ENCODE peak calls at places on chromosomes 5 and 9, in ten cellular contexts. One of them, this sample, is unnamed.
A peak's percentile ranks its signal among the peaks of the same experiment; 100 is the strongest.

GRCh38 chr5:25515525-25515924 is 870.7 kb upstream of the CDH10 start:
- DNase-seq in transverse colon: no peak
- DNase-seq in uterus: no peak
- DNase-seq in sigmoid colon: no peak
- DNase-seq in IMR-90: no peak
- DNase-seq in esophagus squamous epithelium: no peak
- DNase-seq in A549: no peak
- DNase-seq in adrenal gland: no peak
- DNase-seq in H54: no peak
- DNase-seq in heart left ventricle: no peak
- DNase-seq in this sample: no peak

GRCh38 chr5:2306711-2307110 is 424.0 kb upstream of the IRX4 start:
- DNase-seq in transverse colon: no peak
- DNase-seq in uterus: no peak
- DNase-seq in sigmoid colon: no peak
- DNase-seq in IMR-90: no peak
- DNase-seq in esophagus squamous epithelium: no peak
- DNase-seq in A549: no peak
- DNase-seq in adrenal gland: no peak
- DNase-seq in H54: no peak
- DNase-seq in heart left ventricle: no peak
- DNase-seq in this sample: no peak

GRCh38 chr5:27474054-27474323 is 435.6 kb upstream of the CDH9 start:
- DNase-seq in transverse colon: no peak
- DNase-seq in uterus: no peak
- DNase-seq in sigmoid colon: no peak
- DNase-seq in IMR-90: no peak
- DNase-seq in esophagus squamous epithelium: no peak
- DNase-seq in A549: no peak
- DNase-seq in adrenal gland: no peak
- DNase-seq in H54: no peak
- DNase-seq in heart left ventricle: no peak
- DNase-seq in this sample: no peak

GRCh38 chr9:95752129-95752731 is 123.3 kb upstream of the ERCC6L2 start:
- DNase-seq in transverse colon: no peak
- DNase-seq in uterus: no peak
- DNase-seq in sigmoid colon: no peak
- DNase-seq in IMR-90: no peak
- DNase-seq in esophagus squamous epithelium: no peak
- DNase-seq in A549: no peak
- DNase-seq in adrenal gland: no peak
- DNase-seq in H54: no peak
- DNase-seq in heart left ventricle: no peak
- DNase-seq in this sample: no peak

GRCh38 chr5:89560724-89561123 is 677.7 kb upstream of the MEF2C start:
- DNase-seq in transverse colon: no peak
- DNase-seq in uterus: no peak
- DNase-seq in sigmoid colon: no peak
- DNase-seq in IMR-90: no peak
- DNase-seq in esophagus squamous epithelium: no peak
- DNase-seq in A549: no peak
- DNase-seq in adrenal gland: no peak
- DNase-seq in H54: no peak
- DNase-seq in heart left ventricle: no peak
- DNase-seq in this sample: no peak

GRCh38 chr5:77301447-77301878 is 91.0 kb downstream of the PDE8B start:
- DNase-seq in transverse colon: no peak
- DNase-seq in uterus: no peak
- DNase-seq in sigmoid colon: no peak
- DNase-seq in IMR-90: peak; percentile 85
- DNase-seq in esophagus squamous epithelium: no peak
- DNase-seq in A549: no peak
- DNase-seq in adrenal gland: no peak
- DNase-seq in H54: no peak
- DNase-seq in heart left ventricle: no peak
- DNase-seq in this sample: no peak

GRCh38 chr5:34035732-34036131 is 7.3 kb downstream of the C1QTNF3 start:
- DNase-seq in transverse colon: no peak
- DNase-seq in uterus: no peak
- DNase-seq in sigmoid colon: no peak
- DNase-seq in IMR-90: no peak
- DNase-seq in esophagus squamous epithelium: no peak
- DNase-seq in A549: no peak
- DNase-seq in adrenal gland: no peak
- DNase-seq in H54: no peak
- DNase-seq in heart left ventricle: no peak
- DNase-seq in this sample: no peak

GRCh38 chr9:14433841-14434511 is 120.0 kb upstream of the NFIB start:
- DNase-seq in transverse colon: no peak
- DNase-seq in uterus: peak; percentile 22
- DNase-seq in sigmoid colon: no peak
- DNase-seq in IMR-90: peak; percentile 69
- DNase-seq in esophagus squamous epithelium: no peak
- DNase-seq in A549: peak; percentile 15
- DNase-seq in adrenal gland: peak; percentile 31
- DNase-seq in H54: no peak
- DNase-seq in heart left ventricle: no peak
- DNase-seq in this sample: peak; percentile 18

GRCh38 chr9:108882052-108882888 is 20.2 kb downstream of the ACTL7A start:
- DNase-seq in transverse colon: no peak
- DNase-seq in uterus: no peak
- DNase-seq in sigmoid colon: no peak
- DNase-seq in IMR-90: no peak
- DNase-seq in esophagus squamous epithelium: no peak
- DNase-seq in A549: no peak
- DNase-seq in adrenal gland: no peak
- DNase-seq in H54: no peak
- DNase-seq in heart left ventricle: no peak
- DNase-seq in this sample: no peak

GRCh38 chr9:122180633-122181032 is 20.9 kb downstream of the MORN5 start:
- DNase-seq in transverse colon: no peak
- DNase-seq in uterus: peak; percentile 57
- DNase-seq in sigmoid colon: no peak
- DNase-seq in IMR-90: peak; percentile 88
- DNase-seq in esophagus squamous epithelium: no peak
- DNase-seq in A549: peak; percentile 47
- DNase-seq in adrenal gland: peak; percentile 58
- DNase-seq in H54: peak; percentile 82
- DNase-seq in heart left ventricle: no peak
- DNase-seq in this sample: no peak

GRCh38 chr9:18352716-18353115 is 121.2 kb upstream of the ADAMTSL1 start:
- DNase-seq in transverse colon: no peak
- DNase-seq in uterus: no peak
- DNase-seq in sigmoid colon: no peak
- DNase-seq in IMR-90: no peak
- DNase-seq in esophagus squamous epithelium: no peak
- DNase-seq in A549: no peak
- DNase-seq in adrenal gland: no peak
- DNase-seq in H54: no peak
- DNase-seq in heart left ventricle: no peak
- DNase-seq in this sample: no peak

GRCh38 chr5:35938518-35939227 is at the start of gene CAPSL:
- DNase-seq in transverse colon: peak; percentile 13
- DNase-seq in uterus: peak; percentile 56
- DNase-seq in sigmoid colon: peak; percentile 68
- DNase-seq in IMR-90: peak; percentile 70
- DNase-seq in esophagus squamous epithelium: no peak
- DNase-seq in A549: no peak
- DNase-seq in adrenal gland: peak; percentile 78
- DNase-seq in H54: no peak
- DNase-seq in heart left ventricle: no peak
- DNase-seq in this sample: peak; percentile 88

GRCh38 chr5:14038341-14038959 is 94.0 kb upstream of the DNAH5 start:
- DNase-seq in transverse colon: no peak
- DNase-seq in uterus: no peak
- DNase-seq in sigmoid colon: no peak
- DNase-seq in IMR-90: peak; percentile 97
- DNase-seq in esophagus squamous epithelium: no peak
- DNase-seq in A549: peak; percentile 69
- DNase-seq in adrenal gland: no peak
- DNase-seq in H54: peak; percentile 61
- DNase-seq in heart left ventricle: peak; percentile 29
- DNase-seq in this sample: no peak

GRCh38 chr5:129003232-129003631 is 37.9 kb downstream of the SLC27A6 start:
- DNase-seq in transverse colon: no peak
- DNase-seq in uterus: no peak
- DNase-seq in sigmoid colon: no peak
- DNase-seq in IMR-90: no peak
- DNase-seq in esophagus squamous epithelium: no peak
- DNase-seq in A549: no peak
- DNase-seq in adrenal gland: no peak
- DNase-seq in H54: no peak
- DNase-seq in heart left ventricle: no peak
- DNase-seq in this sample: no peak

GRCh38 chr9:96487030-96487396 is 37.0 kb downstream of the HABP4 start:
- DNase-seq in transverse colon: no peak
- DNase-seq in uterus: no peak
- DNase-seq in sigmoid colon: no peak
- DNase-seq in IMR-90: no peak
- DNase-seq in esophagus squamous epithelium: no peak
- DNase-seq in A549: no peak
- DNase-seq in adrenal gland: no peak
- DNase-seq in H54: no peak
- DNase-seq in heart left ventricle: no peak
- DNase-seq in this sample: no peak

GRCh38 chr5:159463590-159464321 is 133.5 kb upstream of the IL12B start:
- DNase-seq in transverse colon: no peak
- DNase-seq in uterus: no peak
- DNase-seq in sigmoid colon: no peak
- DNase-seq in IMR-90: peak; percentile 35
- DNase-seq in esophagus squamous epithelium: no peak
- DNase-seq in A549: peak; percentile 47
- DNase-seq in adrenal gland: no peak
- DNase-seq in H54: no peak
- DNase-seq in heart left ventricle: no peak
- DNase-seq in this sample: no peak

GRCh38 chr5:10590226-10591047 is 26.6 kb downstream of the ANKRD33B start:
- DNase-seq in transverse colon: no peak
- DNase-seq in uterus: no peak
- DNase-seq in sigmoid colon: no peak
- DNase-seq in IMR-90: peak; percentile 69
- DNase-seq in esophagus squamous epithelium: no peak
- DNase-seq in A549: peak; percentile 72
- DNase-seq in adrenal gland: no peak
- DNase-seq in H54: peak; percentile 75
- DNase-seq in heart left ventricle: no peak
- DNase-seq in this sample: no peak
- TF ChIP-seq POLR2A in transverse colon: no peak
- TF ChIP-seq POLR2A in uterus: no peak
- TF ChIP-seq POLR2A in sigmoid colon: no peak
- TF ChIP-seq POLR2A in IMR-90: no peak
- TF ChIP-seq POLR2A in esophagus squamous epithelium: no peak
- TF ChIP-seq POLR2A in A549: no peak
- TF ChIP-seq POLR2A in adrenal gland: no peak
- TF ChIP-seq POLR2A in H54: no peak
- TF ChIP-seq POLR2A in heart left ventricle: no peak
- TF ChIP-seq POLR2A in this sample: no peak

GRCh38 chr5:472656-473343 is 29.8 kb downstream of the EXOC3 start:
- DNase-seq in transverse colon: peak; percentile 85
- DNase-seq in uterus: peak; percentile 76
- DNase-seq in sigmoid colon: peak; percentile 90
- DNase-seq in IMR-90: peak; percentile 78
- DNase-seq in esophagus squamous epithelium: peak; percentile 25
- DNase-seq in A549: peak; percentile 84
- DNase-seq in adrenal gland: peak; percentile 82
- DNase-seq in H54: peak; percentile 99
- DNase-seq in heart left ventricle: peak; percentile 91
- DNase-seq in this sample: peak; percentile 90
- TF ChIP-seq POLR2A in transverse colon: peak; percentile 51
- TF ChIP-seq POLR2A in uterus: peak; percentile 85
- TF ChIP-seq POLR2A in sigmoid colon: no peak
- TF ChIP-seq POLR2A in IMR-90: peak; percentile 58
- TF ChIP-seq POLR2A in esophagus squamous epithelium: peak; percentile 82
- TF ChIP-seq POLR2A in A549: peak; percentile 86
- TF ChIP-seq POLR2A in adrenal gland: peak; percentile 63
- TF ChIP-seq POLR2A in H54: peak; percentile 83
- TF ChIP-seq POLR2A in heart left ventricle: peak; percentile 91
- TF ChIP-seq POLR2A in this sample: peak; percentile 47

DNA sequence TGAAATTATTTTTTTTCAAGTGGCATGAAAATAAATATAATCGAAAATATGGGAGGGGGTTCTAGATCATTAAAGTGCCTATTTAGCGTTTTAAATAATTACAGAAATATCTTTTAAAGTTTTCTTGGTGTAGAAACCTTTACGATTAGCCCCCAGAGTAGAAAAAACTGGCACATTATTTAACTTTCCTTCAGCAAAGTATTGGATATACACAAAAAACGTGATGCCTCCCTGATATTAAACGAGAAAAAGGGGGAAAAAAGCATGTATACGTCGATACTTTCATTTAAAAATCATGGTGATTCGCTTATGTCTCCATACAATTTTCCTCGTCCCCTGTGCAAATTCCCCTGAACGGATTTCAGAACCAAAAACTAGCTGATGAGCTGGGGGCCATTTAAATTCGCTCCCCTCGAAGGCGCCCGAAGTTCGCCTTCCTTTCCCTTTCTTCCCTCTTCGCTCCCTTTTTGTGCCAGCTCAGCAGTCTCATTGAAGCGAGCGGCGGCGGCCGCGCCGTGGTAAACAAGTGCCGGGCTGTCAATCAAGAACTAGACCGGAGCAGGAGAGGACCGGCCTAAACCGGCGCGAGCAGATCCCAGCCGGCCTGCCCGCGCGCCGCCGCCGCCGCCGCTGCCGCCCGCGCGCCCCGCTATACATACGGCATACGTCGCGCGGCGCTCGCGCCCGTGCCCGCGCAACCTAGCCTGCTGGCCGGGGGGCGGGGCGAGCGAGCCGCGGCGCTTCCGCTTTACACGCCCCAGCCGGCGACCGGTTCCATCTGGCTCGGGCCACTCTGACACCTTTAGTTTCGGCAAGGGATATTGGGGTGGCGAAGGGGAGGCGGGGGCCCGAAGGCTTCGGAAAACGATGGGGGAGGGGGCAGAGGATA is 3.3 kb downstream of the ARRDC3 start:
- DNase-seq in transverse colon: peak; percentile 96
- DNase-seq in uterus: peak; percentile 87
- DNase-seq in sigmoid colon: peak; percentile 94
- DNase-seq in IMR-90: peak; percentile 84
- DNase-seq in esophagus squamous epithelium: peak; percentile 80
- DNase-seq in A549: peak; percentile 78
- DNase-seq in adrenal gland: peak; percentile 90
- DNase-seq in H54: peak; percentile 67
- DNase-seq in heart left ventricle: peak; percentile 94
- DNase-seq in this sample: peak; percentile 94
- TF ChIP-seq POLR2A in transverse colon: peak; percentile 52
- TF ChIP-seq POLR2A in uterus: peak; percentile 75
- TF ChIP-seq POLR2A in sigmoid colon: no peak
- TF ChIP-seq POLR2A in IMR-90: peak; percentile 68
- TF ChIP-seq POLR2A in esophagus squamous epithelium: peak; percentile 76
- TF ChIP-seq POLR2A in A549: no peak
- TF ChIP-seq POLR2A in adrenal gland: peak; percentile 71
- TF ChIP-seq POLR2A in H54: peak; percentile 37
- TF ChIP-seq POLR2A in heart left ventricle: peak; percentile 62
- TF ChIP-seq POLR2A in this sample: peak; percentile 40

GRCh38 chr5:138468966-138469539 is 3.8 kb downstream of the EGR1 start:
- DNase-seq in transverse colon: no peak
- DNase-seq in uterus: no peak
- DNase-seq in sigmoid colon: no peak
- DNase-seq in IMR-90: peak; percentile 82
- DNase-seq in esophagus squamous epithelium: no peak
- DNase-seq in A549: no peak
- DNase-seq in adrenal gland: no peak
- DNase-seq in H54: no peak
- DNase-seq in heart left ventricle: no peak
- DNase-seq in this sample: no peak
- TF ChIP-seq POLR2A in transverse colon: peak; percentile 37
- TF ChIP-seq POLR2A in uterus: no peak
- TF ChIP-seq POLR2A in sigmoid colon: no peak
- TF ChIP-seq POLR2A in IMR-90: no peak
- TF ChIP-seq POLR2A in esophagus squamous epithelium: no peak
- TF ChIP-seq POLR2A in A549: no peak
- TF ChIP-seq POLR2A in adrenal gland: no peak
- TF ChIP-seq POLR2A in H54: no peak
- TF ChIP-seq POLR2A in heart left ventricle: no peak
- TF ChIP-seq POLR2A in this sample: no peak

This sample was measured in body of pancreas.